ENCODE peak calls at places on chromosomes 1 and 21, in seven cellular contexts. B is stimulated activated CD8-positive, alpha-beta memory T cell treated with anti-CD3 and anti-CD28 coated beads, Interleukin-15, amount 100 ng/mL, for 4 hours; T is neuronal stem cell; V is caudate nucleus; M is pancreas; O is Right ventricle myocardium inferior; W is activated T-cell treated with anti-CD3 and anti-CD28 coated beads for 1 hour. A is an unnamed sample.

GRCh38 chr1:97573560-97573959 is 347.3 kb downstream of the DPYD start:
- DNase-seq in O (no peak), W (no peak), V (no peak), T (no peak), B (no peak), M (no peak), A (no peak)

GRCh38 chr1:183267646-183268431 is 81.8 kb downstream of the LAMC2 start:
- DNase-seq in V (no peak), W (no peak), B (no peak), O (no peak), M (no peak), T (no peak), A (peak)

GRCh38 chr1:204997616-204998015 is 45.4 kb upstream of the CNTN2 start:
- DNase-seq in B (no peak), V (no peak), O (no peak), M (no peak), W (no peak), T (no peak), A (peak)

GRCh38 chr1:153929981-153930948 is 7.5 kb upstream of the GATAD2B start:
- DNase-seq in B (no peak), O (no peak), M (no peak), V (no peak), W (no peak), T (no peak), A (no peak)

GRCh38 chr1:239361403-239361802 is 25.0 kb upstream of the CHRM3 start:
- DNase-seq in B (no peak), W (no peak), V (no peak), O (no peak), T (no peak), M (no peak), A (peak)

GRCh38 chr1:172154571-172154970 is 265.9 kb upstream of the C1orf105 start:
- DNase-seq in W (no peak), T (no peak), O (no peak), B (no peak), M (no peak), V (no peak), A (peak)

GRCh38 chr1:79133703-79134258 is 127.3 kb upstream of the ADGRL4 start:
- DNase-seq in O (no peak), V (no peak), T (no peak), W (no peak), M (peak), B (no peak), A (no peak)

GRCh38 chr1:191371626-191372025 is 786.6 kb upstream of the RGS18 start:
- DNase-seq in V (no peak), M (peak), B (no peak), O (no peak), W (no peak), T (no peak), A (no peak)

GRCh38 chr1:85617582-85618237 is 37.1 kb downstream of the CCN1 start:
- DNase-seq in V (no peak), T (no peak), O (no peak), W (no peak), B (no peak), M (no peak), A (peak)

GRCh38 chr1:5901150-5901549 is 91.1 kb downstream of the NPHP4 start:
- DNase-seq in W (no peak), O (no peak), M (no peak), T (no peak), V (no peak), B (no peak), A (no peak)

GRCh38 chr1:156598731-156599432 is 2.4 kb downstream of the GPATCH4 start:
- DNase-seq in V (no peak), W (no peak), T (no peak), M (no peak), B (no peak), O (no peak), A (no peak)

GRCh38 chr1:90579212-90579802 is 137.8 kb downstream of the BARHL2 start:
- DNase-seq in B (no peak), T (peak), M (no peak), W (no peak), O (no peak), V (no peak), A (peak)

GRCh38 chr1:64167176-64167575 is 36.2 kb upstream of the UBE2U start:
- DNase-seq in M (no peak), T (no peak), O (no peak), V (no peak), W (no peak), B (no peak), A (no peak)

GRCh38 chr1:186564558-186564957 is 103.6 kb upstream of the PDC start:
- DNase-seq in V (no peak), T (no peak), W (no peak), B (no peak), O (no peak), M (no peak), A (no peak)

GRCh38 chr1:119606394-119606793 is 41.7 kb downstream of the ZNF697 start:
- DNase-seq in M (no peak), V (no peak), T (no peak), W (no peak), B (no peak), O (no peak), A (no peak)

GRCh38 chr21:46323227-46323709 is 402 bp downstream of the C21orf58 start:
- DNase-seq in T (no peak), V (no peak), O (no peak), W (no peak), B (no peak), M (no peak), A (no peak)